ENCODE peak calls at places on chromosome 10, in five cellular contexts. I, W, S, X and L are unnamed samples.

GRCh38 chr10:126997801-126998590 is 92.8 kb downstream of the DOCK1 start:
- DNase-seq in I (no peak), W (no peak), S (no peak), X (no peak), L (no peak)

GRCh38 chr10:12594448-12594944 is 245.1 kb downstream of the CAMK1D start:
- DNase-seq in I (no peak), W (no peak), S (no peak), X (no peak), L (no peak)

GRCh38 chr10:61296161-61296560 is 157.0 kb downstream of the TMEM26 start:
- DNase-seq in I (no peak), W (no peak), S (no peak), X (no peak), L (no peak)

GRCh38 chr10:13483073-13483472 is 45.7 kb downstream of the BEND7 start:
- DNase-seq in I (no peak), W (no peak), S (no peak), X (no peak), L (no peak)

GRCh38 chr10:42865716-42866114 is 83.1 kb downstream of the BMS1 start:
- DNase-seq in I (no peak), W (no peak), S (no peak), X (no peak), L (no peak)

GRCh38 chr10:126618466-126618865 is 52.0 kb downstream of the C10orf90 start:
- DNase-seq in I (no peak), W (no peak), S (no peak), X (no peak), L (peak; percentile 8)

GRCh38 chr10:24894309-24894708 is 58.1 kb downstream of the PRTFDC1 start:
- DNase-seq in I (no peak), W (peak; percentile 60), S (peak; percentile 59), X (no peak), L (peak; percentile 78)

GRCh38 chr10:28314211-28314610 is 11.3 kb upstream of the MPP7 start:
- DNase-seq in I (no peak), W (no peak), S (no peak), X (no peak), L (no peak)

GRCh38 chr10:102451105-102451969 is at the start of gene C10orf95:
- DNase-seq in I (no peak), W (no peak), S (no peak), X (peak; percentile 41), L (no peak)

GRCh38 chr10:75782463-75783248 is 351.2 kb downstream of the LRMDA start:
- DNase-seq in I (no peak), W (no peak), S (no peak), X (no peak), L (no peak)

GRCh38 chr10:22335204-22335956 is 9.9 kb upstream of the SPAG6 start:
- DNase-seq in I (peak; percentile 72), W (peak; percentile 61), S (no peak), X (peak; percentile 82), L (peak; percentile 54)

GRCh38 chr10:22618081-22618785 is 96.1 kb downstream of the PIP4K2A start:
- DNase-seq in I (no peak), W (no peak), S (no peak), X (no peak), L (peak; percentile 21)

GRCh38 chr10:61342817-61343572 is 110.2 kb downstream of the TMEM26 start:
- DNase-seq in I (no peak), W (no peak), S (no peak), X (no peak), L (no peak)

GRCh38 chr10:5941579-5941978 is 35.8 kb downstream of the IL15RA start:
- DNase-seq in I (peak; percentile 39), W (no peak), S (no peak), X (no peak), L (no peak)

GRCh38 chr10:91298224-91298862 is 77.9 kb downstream of the PCGF5 start:
- DNase-seq in I (peak; percentile 85), W (peak; percentile 74), S (no peak), X (peak; percentile 97), L (peak; percentile 91)

GRCh38 chr10:126738001-126738400 is 67.5 kb upstream of the C10orf90 start:
- DNase-seq in I (no peak), W (no peak), S (no peak), X (no peak), L (no peak)

GRCh38 chr10:79434816-79435215 is 10.6 kb downstream of the ZCCHC24 start:
- DNase-seq in I (peak; percentile 73), W (peak; percentile 76), S (no peak), X (peak; percentile 28), L (peak; percentile 86)

GRCh38 chr10:13990392-13990805 is 340.3 kb downstream of the FRMD4A start:
- DNase-seq in I (peak; percentile 70), W (peak; percentile 49), S (no peak), X (no peak), L (peak; percentile 87)

GRCh38 chr10:132515811-132516726 is 21.5 kb upstream of the INPP5A start:
- DNase-seq in I (peak; percentile 48), W (no peak), S (no peak), X (no peak), L (no peak)
- H3K4me3 ChIP-seq in I (no peak overlapping the region), W (no peak overlapping the region), S (no peak overlapping the region), X (no peak overlapping the region), L (no peak overlapping the region)

GRCh38 chr10:30763933-30764332 is 134.4 kb upstream of the LYZL2 start:
- DNase-seq in I (no peak), W (no peak), S (no peak), X (no peak), L (no peak)
- H3K4me3 ChIP-seq in I (no peak overlapping the region), W (no peak overlapping the region), S (no peak overlapping the region), X (no peak overlapping the region), L (no peak overlapping the region)

GRCh38 chr10:119136084-119136483 is 29.4 kb downstream of the SFXN4 start:
- DNase-seq in I (no peak), W (peak; percentile 67), S (no peak), X (no peak), L (no peak)
- H3K4me3 ChIP-seq in I (no peak overlapping the region), W (no peak overlapping the region), S (no peak overlapping the region), X (no peak overlapping the region), L (no peak overlapping the region)

GRCh38 chr10:34802692-34803091 is 12.4 kb downstream of the PARD3 start:
- DNase-seq in I (no peak), W (no peak), S (no peak), X (peak; percentile 64), L (no peak)

GRCh38 chr10:34798654-34799053 is 16.4 kb downstream of the PARD3 start:
- DNase-seq in I (no peak), W (no peak), S (no peak), X (no peak), L (no peak)

GRCh38 chr10:34804306-34804705 is 10.8 kb downstream of the PARD3 start:
- DNase-seq in I (no peak), W (no peak), S (no peak), X (no peak), L (no peak)

GRCh38 chr10:34800624-34801023 is 14.5 kb downstream of the PARD3 start:
- DNase-seq in I (no peak), W (no peak), S (no peak), X (no peak), L (no peak)

DNA sequence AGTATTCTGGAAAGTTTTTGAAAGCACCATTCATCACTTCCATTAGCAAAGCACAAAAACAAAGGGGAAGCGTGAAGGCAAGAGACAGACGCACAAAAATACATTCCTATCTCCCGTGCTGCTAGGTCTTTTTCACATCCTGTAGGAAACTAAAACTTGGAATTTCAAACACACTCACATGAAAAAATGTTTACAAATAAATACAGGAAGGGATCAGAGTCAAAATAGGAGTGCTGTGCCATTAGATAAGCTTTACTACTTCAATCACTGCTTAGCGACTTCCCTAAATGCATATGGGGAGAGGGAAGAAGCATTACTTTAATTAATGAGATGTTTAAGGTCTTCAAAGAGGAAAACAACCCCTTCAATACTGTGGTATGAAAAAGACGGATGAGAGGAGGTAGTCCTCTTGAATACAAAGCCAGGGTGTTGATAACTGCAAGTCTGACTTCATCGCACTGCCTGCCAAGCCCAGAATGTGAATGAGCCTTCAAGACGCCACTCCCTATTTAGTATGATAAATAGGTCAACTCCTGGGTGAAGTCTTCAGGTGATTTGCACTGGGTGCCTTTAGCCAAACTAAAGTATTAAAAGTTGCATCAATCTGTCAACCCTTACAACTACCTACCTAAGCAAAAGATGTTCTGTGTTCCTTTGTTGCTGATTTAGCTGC is 13.9 kb downstream of the PARD3 start:
- DNase-seq in I (no peak), W (no peak), S (no peak), X (peak; percentile 85), L (no peak)
- H3K4me3 ChIP-seq in I (no peak overlapping the region), W (no peak overlapping the region), S (no peak overlapping the region), X (no peak overlapping the region), L (no peak overlapping the region)

GRCh38 chr10:70286616-70287015 is 2.8 kb upstream of the NPFFR1 start:
- DNase-seq in I (no peak), W (no peak), S (no peak), X (no peak), L (no peak)

GRCh38 chr10:70285432-70285831 is 1.6 kb upstream of the NPFFR1 start:
- DNase-seq in I (no peak), W (no peak), S (no peak), X (no peak), L (no peak)

GRCh38 chr10:70283071-70283444 is 746 bp downstream of the NPFFR1 start:
- DNase-seq in I (no peak), W (no peak), S (no peak), X (no peak), L (no peak)

GRCh38 chr10:70284542-70285150 is 842 bp upstream of the NPFFR1 start:
- DNase-seq in I (no peak), W (no peak), S (no peak), X (no peak), L (no peak)

DNA sequence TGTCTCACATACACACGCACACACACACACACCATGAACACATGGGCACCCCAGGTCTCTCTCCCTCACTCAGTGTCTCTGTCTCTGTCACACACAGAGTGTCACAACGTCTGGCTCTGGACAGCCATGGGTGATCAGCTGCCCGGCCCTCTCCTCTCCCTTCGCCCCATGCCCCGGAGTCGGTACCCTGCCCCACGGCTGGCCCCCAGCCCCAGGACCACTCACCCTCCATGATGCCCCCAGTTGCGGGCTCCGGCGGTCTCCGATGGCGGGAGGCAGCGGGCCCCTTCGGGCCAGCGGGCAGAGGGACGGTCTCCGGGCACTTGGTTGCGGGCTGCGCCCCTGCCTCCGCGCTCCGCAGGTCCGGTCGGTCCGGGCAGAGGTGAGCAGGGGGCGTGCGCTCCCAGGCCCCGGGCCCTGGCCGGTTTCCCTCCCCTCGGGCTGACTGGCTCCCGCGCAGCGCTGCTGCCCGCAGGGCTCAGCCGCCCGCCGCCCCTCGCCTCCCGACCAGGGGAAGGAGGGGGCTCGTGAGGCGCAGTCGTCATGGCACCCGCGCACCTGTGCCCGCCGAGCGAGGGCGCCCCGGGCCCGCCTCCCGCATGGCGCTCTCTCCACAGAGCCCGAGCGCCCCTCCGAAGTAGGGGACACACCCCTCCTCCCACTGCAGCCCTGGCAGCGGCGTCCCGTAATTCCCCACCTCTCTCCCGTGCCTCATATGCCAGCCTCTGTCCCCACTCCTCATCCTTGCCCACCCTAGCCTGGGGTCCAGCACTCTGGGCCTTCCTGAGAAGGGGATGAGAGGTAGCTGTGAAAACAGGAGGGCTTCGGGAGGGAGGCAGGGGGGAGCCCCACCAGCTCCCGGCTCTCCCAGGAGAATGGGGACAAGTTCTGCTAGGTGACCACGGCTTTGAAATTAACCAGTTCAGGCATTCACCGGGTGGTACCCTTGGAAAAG is at the start of gene NPFFR1:
- DNase-seq in I (no peak), W (no peak), S (no peak), X (peak; percentile 8), L (no peak)
- H3K4me3 ChIP-seq in I (peak within 1 kb of the TSS; percentile 59), W (no peak within 1 kb of the TSS), S (no peak within 1 kb of the TSS), X (no peak within 1 kb of the TSS), L (no peak within 1 kb of the TSS)

GRCh38 chr10:120984221-120984620 is 133.1 kb downstream of the WDR11 start:
- DNase-seq in I (no peak), W (no peak), S (no peak), X (no peak), L (no peak)
- H3K4me3 ChIP-seq in I (no peak overlapping the region), W (no peak overlapping the region), S (no peak overlapping the region), X (no peak overlapping the region), L (no peak overlapping the region)